ENCODE peak calls at places on chromosomes 7 and 10, in four cellular contexts. One of them, this sample, is unnamed.

GRCh38 chr10:78752708-78753107 is 316.1 kb upstream of the ZMIZ1 start:
- DNase-seq in GM12878: no peak
- DNase-seq in K562: no peak
- DNase-seq in HL-60: peak; percentile 35
- DNase-seq in this sample: no peak

GRCh38 chr10:69209787-69210480 is 10.2 kb upstream of the HKDC1 start:
- DNase-seq in GM12878: no peak
- DNase-seq in K562: no peak
- DNase-seq in HL-60: no peak
- DNase-seq in this sample: no peak

GRCh38 chr10:112286837-112287818 is 3.9 kb downstream of the TECTB start:
- DNase-seq in HL-60: no peak
- DNase-seq in GM12878: no peak
- DNase-seq in K562: no peak
- DNase-seq in this sample: no peak

GRCh38 chr10:95517536-95518454 is 43.4 kb downstream of the SORBS1 start:
- DNase-seq in K562: peak; percentile 31
- DNase-seq in HL-60: no peak
- DNase-seq in GM12878: no peak
- DNase-seq in this sample: no peak

GRCh38 chr7:81484266-81484665 is 285.6 kb downstream of the HGF start:
- DNase-seq in GM12878: no peak
- DNase-seq in HL-60: no peak
- DNase-seq in K562: no peak
- DNase-seq in this sample: no peak

GRCh38 chr10:31942892-31943291 is 14.3 kb upstream of the ARHGAP12 start:
- DNase-seq in K562: no peak
- DNase-seq in GM12878: no peak
- DNase-seq in HL-60: no peak
- DNase-seq in this sample: no peak

GRCh38 chr10:24344279-24344678 is 135.3 kb downstream of the KIAA1217 start:
- DNase-seq in HL-60: no peak
- DNase-seq in K562: no peak
- DNase-seq in GM12878: no peak
- DNase-seq in this sample: no peak

GRCh38 chr10:120651000-120651399 is 194.0 kb downstream of the PLPP4 start:
- DNase-seq in K562: no peak
- DNase-seq in GM12878: no peak
- DNase-seq in HL-60: no peak
- DNase-seq in this sample: no peak

GRCh38 chr7:100127866-100128601 is 1.3 kb downstream of the MBLAC1 start:
- DNase-seq in K562: peak; percentile 15
- DNase-seq in GM12878: no peak
- DNase-seq in HL-60: no peak
- DNase-seq in this sample: no peak

GRCh38 chr7:17233643-17234397 is 64.6 kb upstream of the AHR start:
- DNase-seq in K562: no peak
- DNase-seq in GM12878: peak; percentile 9
- DNase-seq in HL-60: peak; percentile 15
- DNase-seq in this sample: no peak

GRCh38 chr7:105224884-105225651 is 163.7 kb downstream of the SRPK2 start:
- DNase-seq in HL-60: peak; percentile 24
- DNase-seq in K562: no peak
- DNase-seq in GM12878: peak; percentile 42
- DNase-seq in this sample: no peak

GRCh38 chr7:49850921-49851613 is 77.6 kb downstream of the VWC2 start:
- DNase-seq in HL-60: no peak
- DNase-seq in K562: no peak
- DNase-seq in GM12878: no peak
- DNase-seq in this sample: no peak

GRCh38 chr7:36809064-36809463 is 84.8 kb upstream of the AOAH start:
- DNase-seq in GM12878: no peak
- DNase-seq in HL-60: no peak
- DNase-seq in K562: no peak
- DNase-seq in this sample: no peak

GRCh38 chr7:98616381-98617050 is 569 bp upstream of the NPTX2 start:
- DNase-seq in K562: no peak
- DNase-seq in HL-60: no peak
- DNase-seq in GM12878: no peak
- DNase-seq in this sample: no peak

GRCh38 chr7:117118579-117119180 is 165.4 kb downstream of the ST7 start:
- DNase-seq in HL-60: no peak
- DNase-seq in K562: no peak
- DNase-seq in GM12878: no peak
- DNase-seq in this sample: no peak

GRCh38 chr10:10418397-10418796 is 599.3 kb upstream of the CELF2 start:
- DNase-seq in GM12878: peak; percentile 15
- DNase-seq in HL-60: no peak
- DNase-seq in K562: no peak
- DNase-seq in this sample: peak; percentile 20

GRCh38 chr7:99748846-99749579 is 14.0 kb upstream of the CYP3A7 start:
- DNase-seq in GM12878: no peak
- DNase-seq in HL-60: no peak
- DNase-seq in K562: no peak
- DNase-seq in this sample: no peak

GRCh38 chr10:76879116-76879706 is 758.4 kb downstream of the KCNMA1 start:
- DNase-seq in HL-60: no peak
- DNase-seq in K562: no peak
- DNase-seq in GM12878: no peak
- DNase-seq in this sample: no peak

GRCh38 chr7:47782792-47783191 is 165.5 kb downstream of the PKD1L1 start:
- DNase-seq in HL-60: no peak
- DNase-seq in GM12878: no peak
- DNase-seq in K562: no peak
- DNase-seq in this sample: no peak

GRCh38 chr7:47778153-47778661 is 170.1 kb downstream of the PKD1L1 start:
- DNase-seq in HL-60: no peak
- DNase-seq in K562: no peak
- DNase-seq in GM12878: no peak
- DNase-seq in this sample: no peak

GRCh38 chr7:47779341-47779771 is 168.9 kb downstream of the PKD1L1 start:
- DNase-seq in HL-60: no peak
- DNase-seq in GM12878: no peak
- DNase-seq in K562: no peak
- DNase-seq in this sample: no peak

GRCh38 chr7:47782022-47782421 is 166.2 kb downstream of the PKD1L1 start:
- DNase-seq in GM12878: no peak
- DNase-seq in HL-60: no peak
- DNase-seq in K562: no peak
- DNase-seq in this sample: no peak

DNA sequence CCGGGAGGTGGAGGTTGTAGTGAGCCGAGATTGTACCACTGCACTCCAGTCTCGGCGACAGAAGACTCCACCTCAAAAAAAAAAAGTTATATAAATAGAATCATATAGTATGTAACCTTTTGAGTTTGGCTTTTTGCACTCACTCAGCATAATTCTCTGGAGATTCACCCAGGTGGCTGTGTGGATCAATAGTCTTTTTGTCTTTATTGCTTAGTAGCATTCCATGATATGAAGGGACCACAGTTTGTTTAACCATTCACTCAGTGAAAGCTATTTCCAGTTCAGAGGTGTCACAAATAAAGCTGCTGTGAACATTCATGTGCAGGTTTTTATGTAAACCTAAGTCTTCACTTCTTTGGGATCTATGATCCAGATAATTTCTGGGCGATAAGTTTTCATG is 167.7 kb downstream of the PKD1L1 start:
- DNase-seq in GM12878: no peak
- DNase-seq in K562: no peak
- DNase-seq in HL-60: no peak
- DNase-seq in this sample: no peak
- TF ChIP-seq SPI1 in GM12878: no peak
- TF ChIP-seq SPI1 in K562: no peak
- TF ChIP-seq SPI1 in HL-60: no peak
- TF ChIP-seq SPI1 in this sample: no peak

DNA sequence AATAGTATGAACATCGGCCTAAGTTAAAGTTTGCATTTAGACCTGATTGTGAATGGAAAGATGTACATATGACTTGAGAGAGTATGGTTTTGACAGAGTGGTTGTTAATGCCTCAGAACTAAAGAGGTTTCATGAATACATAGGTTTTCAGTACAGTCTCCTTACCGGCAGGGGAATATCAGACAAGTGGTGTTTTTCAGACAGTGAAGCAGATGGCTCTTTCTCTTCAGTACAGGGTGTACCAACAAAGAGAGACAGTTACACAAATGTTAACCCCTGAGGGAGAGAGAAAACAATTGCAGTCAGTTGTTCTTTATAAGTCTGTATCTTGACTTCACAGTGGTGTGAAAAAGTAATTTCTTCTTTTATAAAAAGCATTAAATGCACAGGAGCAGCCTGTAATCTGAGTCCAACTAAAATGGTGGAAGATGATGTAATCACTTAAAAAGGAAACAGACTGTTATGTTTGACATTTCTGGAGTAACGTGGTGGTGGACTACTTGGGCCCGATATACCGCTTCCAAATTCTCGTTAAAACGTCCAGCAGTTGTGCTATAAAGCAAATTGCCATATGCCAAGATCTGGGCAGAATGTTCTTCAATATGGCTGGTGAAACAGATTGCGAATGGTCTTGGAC is 69.1 kb downstream of the SDK1 start:
- DNase-seq in GM12878: no peak
- DNase-seq in K562: no peak
- DNase-seq in HL-60: no peak
- DNase-seq in this sample: no peak
- TF ChIP-seq POLR2AphosphoS5 in GM12878: no peak
- TF ChIP-seq POLR2AphosphoS5 in K562: no peak
- TF ChIP-seq POLR2AphosphoS5 in HL-60: no peak
- TF ChIP-seq POLR2AphosphoS5 in this sample: no peak

GRCh38 chr10:101354584-101355070 is 662 bp downstream of the BTRC start:
- DNase-seq in GM12878: no peak
- DNase-seq in K562: no peak
- DNase-seq in HL-60: no peak
- DNase-seq in this sample: no peak
- TF ChIP-seq SPI1 in GM12878: no peak
- TF ChIP-seq SPI1 in K562: no peak
- TF ChIP-seq SPI1 in HL-60: no peak
- TF ChIP-seq SPI1 in this sample: no peak

GRCh38 chr10:100008142-100008522 is 1.6 kb downstream of the DNMBP start:
- DNase-seq in HL-60: no peak
- DNase-seq in GM12878: no peak
- DNase-seq in K562: no peak
- DNase-seq in this sample: no peak

GRCh38 chr10:100006241-100006886 is 3.4 kb downstream of the DNMBP start:
- DNase-seq in GM12878: peak; percentile 55
- DNase-seq in HL-60: no peak
- DNase-seq in K562: no peak
- DNase-seq in this sample: no peak

GRCh38 chr10:100008708-100009282 is 952 bp downstream of the DNMBP start:
- DNase-seq in HL-60: no peak
- DNase-seq in GM12878: no peak
- DNase-seq in K562: no peak
- DNase-seq in this sample: no peak

GRCh38 chr10:100007239-100008141 is 2.3 kb downstream of the DNMBP start:
- DNase-seq in HL-60: no peak
- DNase-seq in GM12878: no peak
- DNase-seq in K562: no peak
- DNase-seq in this sample: no peak

DNA sequence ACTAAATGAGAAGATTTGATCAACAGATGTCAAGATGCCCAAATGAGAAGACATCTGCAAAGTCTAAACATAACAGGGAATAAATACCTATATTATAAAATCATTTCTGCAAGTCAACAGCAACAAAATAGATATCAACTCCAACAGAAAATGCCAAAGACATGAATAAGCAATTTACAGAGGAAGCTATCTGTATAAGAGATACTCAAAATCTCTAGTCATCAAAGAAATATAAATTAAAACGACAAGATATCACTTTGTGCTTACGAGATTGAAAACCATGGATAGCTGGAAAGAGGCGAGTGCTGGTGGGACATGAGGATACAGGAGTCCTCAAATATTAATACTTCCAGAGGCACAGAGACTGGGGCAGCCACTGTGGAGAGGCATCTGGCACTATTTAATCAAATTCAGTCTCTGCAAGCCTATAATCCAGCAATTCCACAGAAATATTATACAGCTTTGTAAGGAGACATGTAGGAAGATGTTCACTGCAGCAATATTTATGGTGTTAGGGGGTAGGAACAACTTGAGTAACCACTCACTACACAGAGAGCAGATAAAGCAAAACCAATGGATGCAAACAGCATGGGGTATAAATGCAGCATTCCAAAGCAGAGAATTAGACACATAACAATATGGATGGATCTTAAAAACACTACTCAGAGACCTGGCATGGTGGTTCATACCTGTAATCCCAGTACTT is 4.8 kb downstream of the DNMBP start:
- DNase-seq in K562: no peak
- DNase-seq in HL-60: no peak
- DNase-seq in GM12878: no peak
- DNase-seq in this sample: no peak
- TF ChIP-seq POLR2AphosphoS5 in K562: no peak
- TF ChIP-seq POLR2AphosphoS5 in HL-60: no peak
- TF ChIP-seq POLR2AphosphoS5 in GM12878: no peak
- TF ChIP-seq POLR2AphosphoS5 in this sample: no peak

GRCh38 chr10:127117125-127117524 is 79.3 kb downstream of the INSYN2A start:
- DNase-seq in HL-60: no peak
- DNase-seq in K562: peak; percentile 35
- DNase-seq in GM12878: no peak
- DNase-seq in this sample: no peak
- TF ChIP-seq SPI1 in HL-60: no peak
- TF ChIP-seq SPI1 in K562: no peak
- TF ChIP-seq SPI1 in GM12878: no peak
- TF ChIP-seq SPI1 in this sample: no peak

DNA sequence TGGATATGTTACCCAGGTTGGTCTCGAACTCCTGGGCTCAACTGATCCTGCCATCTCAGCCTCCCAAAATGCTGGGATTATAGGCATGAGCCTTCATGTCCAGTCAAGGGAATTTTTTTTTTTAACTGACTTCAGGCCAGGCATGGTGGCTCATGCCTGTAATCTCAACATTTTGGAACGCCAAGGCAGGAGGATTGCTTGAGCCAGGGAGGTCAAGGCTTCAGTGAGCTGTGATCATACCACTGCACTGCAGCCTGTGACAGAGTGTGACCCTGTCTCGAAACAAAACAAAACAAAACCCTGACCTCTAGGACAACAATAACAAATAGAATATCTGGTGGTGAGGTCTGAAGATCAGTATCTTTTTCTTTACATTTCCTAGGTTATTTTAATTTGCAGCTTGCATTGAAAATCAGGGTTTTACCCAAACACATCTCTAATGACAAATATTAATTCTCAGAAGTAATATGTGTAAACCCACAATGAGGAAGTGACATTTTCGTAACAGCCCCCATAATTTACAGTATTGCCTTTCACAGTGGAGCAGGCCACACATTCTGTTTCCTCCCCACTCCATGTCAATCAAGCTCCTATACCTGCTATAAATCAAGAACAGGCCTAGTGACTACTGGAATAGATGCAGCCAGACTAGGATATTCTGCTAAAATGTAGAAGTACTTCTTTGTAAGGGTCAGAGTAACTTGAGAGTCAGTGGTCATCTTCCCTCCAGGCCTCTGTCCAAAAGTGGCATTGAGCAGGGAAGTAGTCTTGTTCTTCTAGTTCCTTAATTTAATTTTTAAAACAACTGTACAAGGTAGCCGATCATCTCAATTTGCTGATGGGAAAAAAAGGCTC is 43.3 kb upstream of the ECHDC3 start:
- DNase-seq in K562: no peak
- DNase-seq in HL-60: no peak
- DNase-seq in GM12878: peak; percentile 77
- DNase-seq in this sample: peak; percentile 46
- TF ChIP-seq POLR2AphosphoS5 in K562: no peak
- TF ChIP-seq POLR2AphosphoS5 in HL-60: no peak
- TF ChIP-seq POLR2AphosphoS5 in GM12878: no peak
- TF ChIP-seq POLR2AphosphoS5 in this sample: no peak